ENCODE peak calls at places on chromosome 3, in nine cellular contexts. V is neural progenitor cell, D is hepatocyte, S is HCT116, E is GM23338, Y is GM23248, W is PC-3, G is OCI-LY7, U is SK-N-SH. Q is an unnamed sample.

GRCh38 chr3:197331131-197331530 is 32.7 kb upstream of the DLG1 start:
- DNase-seq in V (no peak), D (no peak), S (peak; percentile 27), E (peak; percentile 25), Y (peak; percentile 30), W (peak; percentile 23), G (no peak), U (no peak), Q (no peak)

GRCh38 chr3:15497984-15498383 is 23.5 kb downstream of the COLQ start:
- DNase-seq in V (no peak), D (no peak), S (no peak), E (no peak), Y (no peak), W (no peak), G (no peak), U (no peak), Q (no peak)

GRCh38 chr3:10983219-10983916 is 9.2 kb upstream of the SLC6A1 start:
- DNase-seq in V (peak; percentile 74), D (peak; percentile 66), S (peak; percentile 50), E (peak; percentile 80), Y (peak; percentile 61), W (peak; percentile 79), G (peak; percentile 12), U (peak; percentile 78), Q (peak; percentile 30)

GRCh38 chr3:22231061-22231460 is 480.1 kb upstream of the ZNF385D start:
- DNase-seq in V (no peak), D (no peak), S (no peak), E (no peak), Y (peak; percentile 7), W (peak; percentile 19), G (no peak), U (no peak), Q (no peak)

GRCh38 chr3:141945726-141946125 is 69.3 kb downstream of the ATP1B3 start:
- DNase-seq in V (no peak), D (no peak), S (no peak), E (no peak), Y (no peak), W (no peak), G (no peak), U (no peak), Q (no peak)

GRCh38 chr3:136351351-136351750 is 101.2 kb downstream of the PCCB start:
- DNase-seq in V (no peak), D (no peak), S (no peak), E (no peak), Y (peak; percentile 25), W (no peak), G (no peak), U (no peak), Q (no peak)

GRCh38 chr3:115280531-115280930 is 133.4 kb upstream of the ZBTB20 start:
- DNase-seq in V (no peak), D (no peak), S (no peak), E (no peak), Y (peak; percentile 33), W (no peak), G (no peak), U (no peak), Q (no peak)

GRCh38 chr3:106750092-106750491 is 627.1 kb upstream of the CCDC54 start:
- DNase-seq in V (no peak), D (no peak), S (no peak), E (no peak), Y (no peak), W (no peak), G (no peak), U (no peak), Q (no peak)

GRCh38 chr3:125310623-125311076 is 64.5 kb downstream of the ZNF148 start:
- DNase-seq in V (no peak), D (no peak), S (no peak), E (no peak), Y (no peak), W (no peak), G (no peak), U (no peak), Q (peak; percentile 70)

GRCh38 chr3:66476852-66477381 is 23.9 kb downstream of the LRIG1 start:
- DNase-seq in V (no peak), D (no peak), S (no peak), E (no peak), Y (no peak), W (no peak), G (no peak), U (no peak), Q (no peak)

GRCh38 chr3:141487419-141488345 is 855 bp downstream of the RASA2 start:
- DNase-seq in V (peak; percentile 87), D (peak; percentile 87), S (peak; percentile 59), E (peak; percentile 85), Y (peak; percentile 76), W (peak; percentile 70), G (peak; percentile 94), U (peak; percentile 85), Q (peak; percentile 94)

GRCh38 chr3:56935821-56936220 is 124.6 kb upstream of the SPATA12 start:
- DNase-seq in V (no peak), D (no peak), S (no peak), E (no peak), Y (no peak), W (no peak), G (no peak), U (no peak), Q (no peak)

GRCh38 chr3:176950743-176951142 is 246.5 kb downstream of the TBL1XR1 start:
- DNase-seq in V (no peak), D (no peak), S (no peak), E (no peak), Y (peak; percentile 86), W (peak; percentile 71), G (no peak), U (no peak), Q (no peak)

GRCh38 chr3:47758261-47759025 is 23.2 kb downstream of the SMARCC1 start:
- DNase-seq in V (no peak), D (no peak), S (no peak), E (no peak), Y (no peak), W (no peak), G (no peak), U (no peak), Q (no peak)

DNA sequence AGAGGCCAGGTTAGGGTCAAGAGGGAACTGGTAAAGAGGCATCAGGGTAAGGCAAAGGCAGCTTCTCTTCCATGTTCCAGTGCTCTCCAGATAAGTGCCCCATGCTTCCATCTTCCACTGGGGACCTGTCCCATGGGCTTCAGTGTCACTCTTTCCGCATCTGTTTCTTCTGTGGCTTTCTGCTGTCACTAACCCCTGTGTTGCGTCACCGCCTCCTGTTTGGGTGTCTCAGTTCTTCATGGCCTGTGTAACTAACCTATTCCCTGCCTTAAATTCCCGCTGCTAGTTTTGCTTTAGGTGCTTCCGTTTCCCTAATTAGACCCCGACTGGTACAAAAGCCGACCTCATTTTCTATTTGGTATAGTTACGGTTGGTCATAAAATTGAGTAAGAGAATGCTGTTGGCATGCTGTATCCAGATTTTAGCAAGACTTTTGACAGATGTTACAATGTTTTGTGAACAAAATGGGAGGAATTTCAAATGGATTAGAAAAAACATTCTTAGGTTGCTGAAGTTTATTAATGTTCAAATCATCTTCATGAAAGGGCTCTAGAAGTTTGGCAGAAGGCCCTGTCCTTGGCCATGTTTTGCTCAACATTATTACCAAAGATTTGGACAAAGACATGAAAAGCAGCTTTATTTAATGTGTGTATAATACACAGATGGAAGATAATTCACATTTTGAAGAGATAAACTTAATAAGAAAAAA is 245.3 kb downstream of the BBX start:
- DNase-seq in V (no peak), D (no peak), S (no peak), E (no peak), Y (no peak), W (no peak), G (no peak), U (no peak), Q (no peak)
- TF ChIP-seq EZH2phosphoT487 in V (no peak), D (no peak), S (no peak), E (no peak), Y (no peak), W (no peak), G (no peak), U (no peak), Q (no peak)

GRCh38 chr3:156704370-156705036 is 30.1 kb downstream of the TIPARP start:
- DNase-seq in V (no peak), D (no peak), S (no peak), E (no peak), Y (no peak), W (no peak), G (no peak), U (no peak), Q (no peak)
- H3K36me3 ChIP-seq in V (no peaks in the 10 kb centered on the region), D (no peaks in the 10 kb centered on the region), S (peaks cover 43% of the 10 kb centered on the region), E (peaks cover 16% of the 10 kb centered on the region), Y (peaks cover 87% of the 10 kb centered on the region), W (peaks cover 80% of the 10 kb centered on the region), G (peaks cover 63% of the 10 kb centered on the region), U (peaks cover 50% of the 10 kb centered on the region), Q (peaks cover 17% of the 10 kb centered on the region)

GRCh38 chr3:5400959-5401358 is 213.5 kb downstream of the EDEM1 start:
- DNase-seq in V (no peak), D (no peak), S (no peak), E (no peak), Y (no peak), W (no peak), G (no peak), U (no peak), Q (no peak)

DNA sequence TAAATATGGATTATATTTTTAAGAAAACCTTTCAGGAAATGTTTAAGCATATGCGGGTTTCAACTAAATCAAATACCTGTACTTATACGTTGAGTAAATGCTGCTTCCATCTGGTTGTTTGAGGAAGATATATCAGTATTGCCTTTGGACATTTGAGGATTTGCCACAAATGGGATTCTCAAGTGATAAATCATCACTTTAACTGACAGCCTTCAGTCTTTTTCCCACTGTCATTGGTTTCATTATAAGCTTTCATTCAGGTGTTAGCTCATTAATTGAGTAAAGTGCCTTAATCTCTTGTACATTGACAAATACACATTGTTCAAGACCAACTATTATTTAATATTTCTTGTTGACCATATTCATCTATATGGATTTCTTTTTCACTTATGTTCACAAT is 217.2 kb downstream of the EDEM1 start:
- DNase-seq in V (no peak), D (no peak), S (no peak), E (no peak), Y (no peak), W (no peak), G (no peak), U (no peak), Q (no peak)
- H3K79me2 ChIP-seq in V (no peaks in the 10 kb centered on the region), D (no peaks in the 10 kb centered on the region), S (no peaks in the 10 kb centered on the region), E (no peaks in the 10 kb centered on the region), Y (no peaks in the 10 kb centered on the region), W (no peaks in the 10 kb centered on the region), G (no peaks in the 10 kb centered on the region), U (no peaks in the 10 kb centered on the region), Q (no peaks in the 10 kb centered on the region)

GRCh38 chr3:194203482-194204035 is 67.6 kb downstream of the HES1 start:
- DNase-seq in V (no peak), D (no peak), S (no peak), E (peak; percentile 40), Y (no peak), W (no peak), G (no peak), U (no peak), Q (peak; percentile 75)

GRCh38 chr3:194206375-194206774 is 70.4 kb downstream of the HES1 start:
- DNase-seq in V (no peak), D (no peak), S (no peak), E (no peak), Y (peak; percentile 21), W (no peak), G (no peak), U (no peak), Q (no peak)

GRCh38 chr3:194204036-194204792 is 68.3 kb downstream of the HES1 start:
- DNase-seq in V (peak; percentile 82), D (peak; percentile 42), S (no peak), E (peak; percentile 57), Y (no peak), W (peak; percentile 18), G (no peak), U (no peak), Q (peak; percentile 52)

GRCh38 chr3:194204793-194205065 is 68.8 kb downstream of the HES1 start:
- DNase-seq in V (peak; percentile 37), D (no peak), S (no peak), E (no peak), Y (no peak), W (peak; percentile 10), G (no peak), U (no peak), Q (peak; percentile 46)

GRCh38 chr3:194205675-194206133 is 69.8 kb downstream of the HES1 start:
- DNase-seq in V (no peak), D (no peak), S (peak; percentile 39), E (peak; percentile 64), Y (no peak), W (peak; percentile 57), G (peak; percentile 29), U (peak; percentile 76), Q (no peak)
- TF ChIP-seq EZH2phosphoT487 in V (no peak), D (no peak), S (no peak), E (no peak), Y (no peak), W (no peak), G (no peak), U (no peak), Q (no peak)

Q was measured in MM.1S.